ENCODE peak calls at places on chromosomes 4 and X, in five cellular contexts. G is endothelial cell of umbilical vein; O is CD8-positive, alpha-beta T cell; W is body of pancreas; I is choroid plexus epithelial cell. R is an unnamed sample.

GRCh38 chr4:186723207-186724047 is at the start of gene FAT1:
- DNase-seq in O (no peak), W (peak), G (peak), I (peak), R (peak)

GRCh38 chr4:16079046-16079445 is 4.8 kb downstream of the PROM1 start:
- DNase-seq in W (no peak), I (no peak), O (no peak), G (no peak), R (no peak)

GRCh38 chr4:152259866-152260265 is 276.0 kb downstream of the FBXW7 start:
- DNase-seq in I (peak), O (no peak), W (no peak), G (peak), R (no peak)

GRCh38 chrX:103170216-103170615 is 44.7 kb upstream of the BEX4 start:
- DNase-seq in O (no peak), I (peak), W (no peak), G (peak), R (no peak)

GRCh38 chrX:112736310-112736709 is 56.6 kb upstream of the LHFPL1 start:
- DNase-seq in W (no peak), I (no peak), O (no peak), G (no peak), R (no peak)

GRCh38 chr4:176270669-176271068 is 1.6 kb upstream of the ASB5 start:
- DNase-seq in O (no peak), I (peak), G (peak), W (no peak), R (no peak)

GRCh38 chr4:134019657-134020056 is 181.9 kb downstream of the PABPC4L start:
- DNase-seq in O (no peak), I (no peak), G (no peak), W (no peak), R (no peak)

GRCh38 chrX:113287761-113288160 is 447.1 kb upstream of the AMOT start:
- DNase-seq in O (no peak), G (no peak), W (no peak), I (no peak), R (no peak)

GRCh38 chr4:158484173-158484885 is 37.4 kb upstream of the RXFP1 start:
- DNase-seq in O (no peak), W (no peak), G (no peak), I (peak), R (no peak)

GRCh38 chr4:93617596-93617995 is 211.0 kb upstream of the ATOH1 start:
- DNase-seq in O (no peak), G (no peak), W (no peak), I (no peak), R (no peak)

GRCh38 chr4:7897811-7898210 is 41.9 kb downstream of the AFAP1 start:
- DNase-seq in G (no peak), I (no peak), W (no peak), O (no peak), R (no peak)

GRCh38 chr4:145346081-145346480 is 135.6 kb upstream of the SMAD1 start:
- DNase-seq in W (no peak), G (no peak), O (no peak), I (no peak), R (no peak)

GRCh38 chr4:145511913-145512522 is 30.4 kb downstream of the SMAD1 start:
- DNase-seq in W (no peak), O (no peak), G (peak), I (peak), R (no peak)

GRCh38 chr4:79584902-79585301 is 176.9 kb upstream of the GK2 start:
- DNase-seq in W (no peak), O (no peak), G (no peak), I (no peak), R (no peak)

GRCh38 chr4:124265701-124266100 is 446.8 kb downstream of the ANKRD50 start:
- DNase-seq in O (no peak), I (peak), G (no peak), W (no peak), R (no peak)

GRCh38 chr4:127782025-127782274 is 172 bp upstream of the HSPA4L start:
- DNase-seq in W (peak), O (no peak), G (no peak), I (peak), R (peak)

GRCh38 chr4:80361329-80361900 is 25.9 kb downstream of the CFAP299 start:
- DNase-seq in W (no peak), G (peak), O (no peak), I (peak), R (no peak)

GRCh38 chrX:42869659-42870476 is 91.9 kb upstream of the PPP1R2C start:
- DNase-seq in I (no peak), O (no peak), W (no peak), G (no peak), R (no peak)

GRCh38 chr4:162891788-162892707 is 274.6 kb downstream of the NAF1 start:
- DNase-seq in O (no peak), I (peak), G (no peak), W (no peak), R (no peak)

GRCh38 chr4:88585908-88586307 is 6.4 kb upstream of the HERC3 start:
- DNase-seq in O (no peak), W (no peak), I (no peak), G (no peak), R (no peak)

GRCh38 chr4:105624530-105624929 is 72.1 kb downstream of the ARHGEF38 start:
- DNase-seq in W (peak), I (peak), G (no peak), O (no peak), R (no peak)

GRCh38 chrX:150037041-150037440 is 98.8 kb upstream of the EOLA2 start:
- DNase-seq in O (no peak), I (no peak), W (no peak), G (peak), R (no peak)

GRCh38 chrX:23884427-23885024 is 23.2 kb downstream of the APOO start:
- DNase-seq in G (no peak), I (peak), O (no peak), W (no peak), R (no peak)

GRCh38 chr4:170025523-170026252 is 507 bp downstream of the MFAP3L start:
- DNase-seq in G (no peak), W (peak), I (peak), O (peak), R (peak)

GRCh38 chr4:26141916-26142638 is 178.7 kb upstream of the RBPJ start:
- DNase-seq in W (peak), I (peak), G (no peak), O (no peak), R (no peak)

GRCh38 chr4:8831221-8832129 is 40.2 kb downstream of the HMX1 start:
- DNase-seq in O (no peak), G (no peak), I (no peak), W (no peak), R (peak)

GRCh38 chr4:56183344-56183959 is 203.8 kb downstream of the AASDH start:
- DNase-seq in I (no peak), O (no peak), G (peak), W (no peak), R (no peak)
- TF ChIP-seq CTCF in I (no peak), O (no peak), G (no peak), W (no peak), R (no peak)

DNA sequence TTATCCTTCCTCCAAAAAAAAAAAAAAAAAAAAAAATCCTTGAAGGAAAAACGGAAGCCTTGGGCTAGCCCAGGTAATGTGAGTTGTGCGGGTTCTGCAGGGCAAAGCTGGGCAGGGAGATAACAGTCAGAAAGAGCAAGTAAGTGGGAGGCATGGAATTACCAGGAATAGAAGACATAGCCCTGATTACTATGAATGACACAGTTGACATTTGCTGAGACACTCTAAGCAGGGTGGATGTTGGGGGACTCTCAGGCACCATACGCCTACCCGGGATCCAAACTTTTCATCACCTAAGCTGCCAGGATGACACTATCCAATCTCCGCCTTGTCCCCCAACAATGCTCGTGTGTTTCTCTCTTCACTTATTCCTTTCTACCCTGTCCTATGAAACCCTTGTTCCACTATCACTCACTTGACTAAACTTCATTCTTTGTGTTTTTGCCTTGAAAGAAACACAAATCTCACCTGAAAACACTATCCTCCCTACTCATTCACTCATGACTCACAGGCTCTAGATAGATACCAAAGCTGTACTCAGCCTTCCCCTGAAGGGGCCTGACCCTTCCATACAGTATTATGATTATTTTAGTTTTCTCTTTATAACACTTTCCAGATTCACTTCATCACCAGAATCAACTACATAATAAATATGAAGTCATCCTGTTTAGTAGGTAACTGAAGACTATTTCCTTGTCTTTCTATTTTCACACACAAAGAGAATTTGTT is 158.4 kb downstream of the INPP4B start:
- DNase-seq in I (no peak), O (no peak), W (no peak), G (no peak), R (no peak)
- TF ChIP-seq CTCF in I (no peak), O (no peak), W (no peak), G (no peak), R (no peak)

DNA sequence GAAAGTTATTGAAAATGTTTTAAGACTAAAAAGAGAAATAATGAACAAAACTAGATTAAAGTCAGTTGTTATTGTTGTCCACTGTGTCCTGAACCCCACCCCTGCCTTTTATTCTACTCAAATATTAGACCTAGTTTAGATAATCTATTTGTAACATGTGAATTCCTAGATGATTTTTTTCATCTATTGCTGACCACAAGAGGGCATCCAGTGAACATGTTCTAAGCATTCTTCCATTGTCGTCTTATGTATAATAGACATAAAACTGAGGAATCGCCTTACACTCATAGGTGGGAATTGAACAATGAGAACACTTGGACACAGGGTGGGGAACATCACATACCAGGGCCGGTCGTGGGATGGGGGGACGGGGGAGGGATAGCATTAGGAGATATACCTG is 36.4 kb upstream of the HPRT1 start:
- DNase-seq in W (no peak), O (no peak), I (peak), G (peak), R (no peak)
- TF ChIP-seq CTCF in W (peak), O (no peak), I (peak), G (no peak), R (peak)

GRCh38 chr4:118884716-118885115 is 3.9 kb upstream of the SYNPO2 start:
- DNase-seq in G (no peak), I (no peak), W (no peak), O (no peak), R (no peak)

GRCh38 chr4:118879409-118879808 is 9.2 kb upstream of the SYNPO2 start:
- DNase-seq in G (no peak), O (no peak), I (no peak), W (no peak), R (no peak)

GRCh38 chr4:118881512-118882146 is 7.0 kb upstream of the SYNPO2 start:
- DNase-seq in O (no peak), I (no peak), W (no peak), G (no peak), R (no peak)

GRCh38 chr4:118888666-118889312 is at the start of gene SYNPO2:
- DNase-seq in O (peak), I (peak), W (peak), G (peak), R (peak)

GRCh38 chr4:118883861-118884260 is 4.8 kb upstream of the SYNPO2 start:
- DNase-seq in I (peak), W (no peak), G (no peak), O (no peak), R (no peak)
- TF ChIP-seq CTCF in I (peak), W (no peak), G (no peak), O (no peak), R (no peak)

GRCh38 chrX:49263631-49264030 is 879 bp downstream of the FOXP3 start:
- DNase-seq in O (no peak), W (no peak), I (no peak), G (no peak), R (no peak)
- TF ChIP-seq CTCF in O (no peak), W (no peak), I (no peak), G (no peak), R (no peak)

DNA sequence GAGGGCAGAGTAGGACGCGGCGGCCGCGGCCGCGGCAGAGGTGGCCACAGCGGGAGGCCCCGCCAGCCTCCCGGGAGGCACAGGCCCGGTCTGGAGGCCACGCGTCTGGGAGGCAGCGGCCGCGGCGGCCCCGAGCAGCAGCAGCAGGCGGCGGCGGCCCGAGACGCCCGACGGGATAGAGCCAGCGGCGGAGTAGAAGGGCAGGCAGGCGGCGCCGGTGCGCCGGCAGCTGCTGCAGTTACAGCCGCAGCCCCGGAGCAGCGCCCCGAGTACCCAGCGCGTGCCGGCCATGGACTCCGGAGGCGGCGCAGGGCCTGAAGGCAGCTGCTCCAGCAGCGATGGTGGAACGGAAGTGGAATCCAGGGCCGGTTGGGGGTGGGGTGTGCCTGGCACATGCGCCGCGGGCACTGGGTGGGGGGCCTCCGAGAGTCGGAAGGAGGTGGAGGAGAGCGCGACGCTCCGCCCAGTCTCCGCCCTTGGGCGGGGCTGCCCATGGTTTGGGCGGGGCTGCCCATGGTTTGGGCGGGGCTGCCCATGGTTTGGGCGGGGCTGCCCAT is at the start of gene GRSF1:
- DNase-seq in I (peak), W (peak), O (peak), G (peak), R (peak)
- TF ChIP-seq CTCF in I (peak), W (no peak), O (no peak), G (no peak), R (no peak)

DNA sequence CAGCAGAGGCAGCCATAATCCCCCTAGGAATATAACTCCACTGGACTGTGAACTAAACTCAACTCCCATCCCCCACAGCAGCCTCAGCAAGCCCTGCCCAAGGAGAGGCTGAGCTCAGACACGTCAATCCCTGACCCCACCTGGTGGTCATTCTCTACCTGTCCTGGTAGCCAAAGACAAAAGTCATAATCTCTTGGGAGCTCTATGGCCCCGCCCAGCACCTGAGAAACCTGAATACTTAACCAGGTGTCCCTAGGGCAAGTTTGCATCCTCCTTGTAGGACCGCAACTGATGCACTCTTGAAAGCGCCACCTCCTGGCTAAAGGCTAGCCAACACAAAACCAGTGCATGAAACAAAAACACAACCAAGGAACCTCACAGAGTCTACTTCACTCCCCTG is 18.4 kb downstream of the CT47B1 start:
- DNase-seq in W (no peak), O (no peak), G (no peak), I (peak), R (peak)
- TF ChIP-seq CTCF in W (no peak), O (no peak), G (peak), I (peak), R (no peak)